ENCODE peak calls at places on chromosomes 12 and 14, in ten cellular contexts. One of them, this sample, is unnamed.

GRCh38 chr12:32586390-32586789 is 92.7 kb upstream of the DNM1L start:
- DNase-seq in HCT116: no peak
- DNase-seq in substantia nigra: no peak
- DNase-seq in SJSA1: no peak
- DNase-seq in testis: no peak
- DNase-seq in body of pancreas: no peak
- DNase-seq in astrocyte: peak; percentile 68
- DNase-seq in A549: no peak
- DNase-seq in AG04450: no peak
- DNase-seq in IMR-90: peak; percentile 54
- DNase-seq in this sample: peak; percentile 8

GRCh38 chr14:66831190-66831589 is 323.2 kb downstream of the GPHN start:
- DNase-seq in HCT116: no peak
- DNase-seq in AG04450: no peak
- DNase-seq in testis: no peak
- DNase-seq in body of pancreas: no peak
- DNase-seq in IMR-90: no peak
- DNase-seq in astrocyte: no peak
- DNase-seq in substantia nigra: no peak
- DNase-seq in A549: no peak
- DNase-seq in SJSA1: no peak
- DNase-seq in this sample: no peak

GRCh38 chr12:49345048-49345839 is 1.4 kb upstream of the DNAJC22 start:
- DNase-seq in HCT116: no peak
- DNase-seq in SJSA1: no peak
- DNase-seq in IMR-90: no peak
- DNase-seq in AG04450: no peak
- DNase-seq in testis: peak; percentile 30
- DNase-seq in A549: no peak
- DNase-seq in body of pancreas: peak; percentile 56
- DNase-seq in astrocyte: no peak
- DNase-seq in substantia nigra: peak; percentile 48
- DNase-seq in this sample: no peak

GRCh38 chr12:12741705-12742104 is 24.5 kb downstream of the CDKN1B start:
- DNase-seq in SJSA1: no peak
- DNase-seq in astrocyte: no peak
- DNase-seq in HCT116: no peak
- DNase-seq in testis: peak; percentile 73
- DNase-seq in AG04450: no peak
- DNase-seq in body of pancreas: no peak
- DNase-seq in IMR-90: no peak
- DNase-seq in A549: no peak
- DNase-seq in substantia nigra: no peak
- DNase-seq in this sample: no peak

GRCh38 chr14:87940382-87940781 is 52.6 kb downstream of the GALC start:
- DNase-seq in IMR-90: no peak
- DNase-seq in SJSA1: no peak
- DNase-seq in A549: no peak
- DNase-seq in astrocyte: no peak
- DNase-seq in testis: no peak
- DNase-seq in AG04450: no peak
- DNase-seq in substantia nigra: no peak
- DNase-seq in HCT116: no peak
- DNase-seq in body of pancreas: no peak
- DNase-seq in this sample: no peak

GRCh38 chr12:106258226-106258625 is 10.4 kb upstream of the CKAP4 start:
- DNase-seq in SJSA1: no peak
- DNase-seq in body of pancreas: no peak
- DNase-seq in testis: no peak
- DNase-seq in IMR-90: no peak
- DNase-seq in HCT116: no peak
- DNase-seq in A549: no peak
- DNase-seq in AG04450: no peak
- DNase-seq in substantia nigra: no peak
- DNase-seq in astrocyte: no peak
- DNase-seq in this sample: no peak

GRCh38 chr12:26017484-26018211 is 59.2 kb downstream of the RASSF8 start:
- DNase-seq in IMR-90: peak; percentile 36
- DNase-seq in A549: peak; percentile 60
- DNase-seq in testis: peak; percentile 32
- DNase-seq in substantia nigra: no peak
- DNase-seq in HCT116: peak; percentile 27
- DNase-seq in astrocyte: no peak
- DNase-seq in body of pancreas: peak; percentile 16
- DNase-seq in SJSA1: peak; percentile 68
- DNase-seq in AG04450: no peak
- DNase-seq in this sample: no peak

GRCh38 chr12:85775071-85775470 is 61.1 kb downstream of the RASSF9 start:
- DNase-seq in SJSA1: no peak
- DNase-seq in substantia nigra: no peak
- DNase-seq in HCT116: no peak
- DNase-seq in astrocyte: no peak
- DNase-seq in IMR-90: no peak
- DNase-seq in AG04450: no peak
- DNase-seq in A549: no peak
- DNase-seq in body of pancreas: no peak
- DNase-seq in testis: no peak
- DNase-seq in this sample: no peak

DNA sequence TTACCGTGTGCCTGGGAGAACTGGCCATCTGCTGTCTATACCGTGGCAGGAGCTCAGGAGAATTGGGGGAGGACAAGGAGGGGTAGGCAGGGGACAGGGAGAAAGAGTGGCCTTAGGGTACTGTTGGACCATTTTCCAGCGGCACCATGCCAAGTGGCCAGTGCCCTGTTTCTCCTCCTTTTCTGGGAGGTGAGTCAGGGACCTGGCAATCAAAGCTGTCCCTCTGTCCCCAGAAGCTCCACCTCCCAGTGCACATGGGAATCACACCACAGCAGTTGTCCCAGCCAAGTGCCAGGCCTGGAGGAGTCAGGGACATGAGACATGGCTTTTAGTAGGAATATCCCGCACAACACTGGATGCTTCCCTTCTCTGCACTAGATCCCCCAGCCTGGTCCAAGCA is 118.0 kb downstream of the GCH1 start:
- DNase-seq in SJSA1: no peak
- DNase-seq in astrocyte: no peak
- DNase-seq in testis: no peak
- DNase-seq in AG04450: no peak
- DNase-seq in A549: no peak
- DNase-seq in IMR-90: no peak
- DNase-seq in substantia nigra: peak; percentile 60
- DNase-seq in HCT116: no peak
- DNase-seq in body of pancreas: no peak
- DNase-seq in this sample: no peak
- H3K27ac ChIP-seq in SJSA1: no peak overlapping the region
- H3K27ac ChIP-seq in astrocyte: no peak overlapping the region
- H3K27ac ChIP-seq in testis: no peak overlapping the region
- H3K27ac ChIP-seq in AG04450: no peak overlapping the region
- H3K27ac ChIP-seq in A549: no peak overlapping the region
- H3K27ac ChIP-seq in IMR-90: no peak overlapping the region
- H3K27ac ChIP-seq in substantia nigra: peak overlapping the region; percentile 11
- H3K27ac ChIP-seq in HCT116: no peak overlapping the region
- H3K27ac ChIP-seq in body of pancreas: no peak overlapping the region
- H3K27ac ChIP-seq in this sample: no peak overlapping the region

GRCh38 chr12:103350116-103350515 is 145.7 kb downstream of the C12orf42 start:
- DNase-seq in HCT116: peak; percentile 10
- DNase-seq in A549: no peak
- DNase-seq in astrocyte: no peak
- DNase-seq in AG04450: no peak
- DNase-seq in substantia nigra: no peak
- DNase-seq in SJSA1: no peak
- DNase-seq in body of pancreas: no peak
- DNase-seq in testis: no peak
- DNase-seq in IMR-90: no peak
- DNase-seq in this sample: no peak

GRCh38 chr12:103353913-103354312 is 141.9 kb downstream of the C12orf42 start:
- DNase-seq in testis: no peak
- DNase-seq in body of pancreas: no peak
- DNase-seq in HCT116: no peak
- DNase-seq in A549: no peak
- DNase-seq in SJSA1: no peak
- DNase-seq in IMR-90: no peak
- DNase-seq in substantia nigra: no peak
- DNase-seq in AG04450: no peak
- DNase-seq in astrocyte: no peak
- DNase-seq in this sample: no peak

GRCh38 chr12:103354403-103354802 is 141.4 kb downstream of the C12orf42 start:
- DNase-seq in AG04450: no peak
- DNase-seq in testis: no peak
- DNase-seq in SJSA1: no peak
- DNase-seq in substantia nigra: no peak
- DNase-seq in astrocyte: no peak
- DNase-seq in IMR-90: no peak
- DNase-seq in body of pancreas: no peak
- DNase-seq in A549: no peak
- DNase-seq in HCT116: no peak
- DNase-seq in this sample: no peak

DNA sequence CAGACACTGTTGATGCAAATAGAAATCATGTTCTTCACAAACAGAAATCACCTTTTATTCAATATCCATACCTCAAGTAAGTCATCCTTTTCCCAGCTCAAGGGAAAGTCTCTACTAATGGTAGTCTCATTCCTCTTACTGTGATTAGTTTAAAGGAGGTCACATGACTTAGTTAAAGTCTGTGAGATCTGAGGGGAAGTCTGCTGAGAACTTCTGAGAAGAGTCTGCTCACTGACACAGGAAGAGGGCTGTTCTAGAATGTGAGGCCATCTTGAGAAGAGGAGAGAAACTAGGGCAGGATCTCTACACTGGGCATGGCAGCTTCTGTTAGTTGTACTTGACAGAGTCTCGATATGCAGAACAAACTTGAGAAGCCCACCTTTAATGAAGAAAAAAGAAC is 146.8 kb downstream of the C12orf42 start:
- DNase-seq in IMR-90: no peak
- DNase-seq in AG04450: no peak
- DNase-seq in substantia nigra: no peak
- DNase-seq in A549: no peak
- DNase-seq in SJSA1: no peak
- DNase-seq in HCT116: no peak
- DNase-seq in astrocyte: no peak
- DNase-seq in testis: no peak
- DNase-seq in body of pancreas: no peak
- DNase-seq in this sample: no peak
- H3K27ac ChIP-seq in IMR-90: no peak overlapping the region
- H3K27ac ChIP-seq in AG04450: no peak overlapping the region
- H3K27ac ChIP-seq in substantia nigra: no peak overlapping the region
- H3K27ac ChIP-seq in A549: no peak overlapping the region
- H3K27ac ChIP-seq in SJSA1: no peak overlapping the region
- H3K27ac ChIP-seq in HCT116: no peak overlapping the region
- H3K27ac ChIP-seq in astrocyte: no peak overlapping the region
- H3K27ac ChIP-seq in testis: no peak overlapping the region
- H3K27ac ChIP-seq in body of pancreas: no peak overlapping the region
- H3K27ac ChIP-seq in this sample: no peak overlapping the region

GRCh38 chr14:102181187-102181586 is 41.5 kb downstream of the WDR20 start:
- DNase-seq in astrocyte: no peak
- DNase-seq in testis: no peak
- DNase-seq in body of pancreas: no peak
- DNase-seq in HCT116: no peak
- DNase-seq in substantia nigra: no peak
- DNase-seq in SJSA1: no peak
- DNase-seq in AG04450: no peak
- DNase-seq in A549: no peak
- DNase-seq in IMR-90: no peak
- DNase-seq in this sample: no peak

GRCh38 chr14:102183922-102184677 is 44.4 kb downstream of the WDR20 start:
- DNase-seq in A549: no peak
- DNase-seq in astrocyte: no peak
- DNase-seq in HCT116: no peak
- DNase-seq in body of pancreas: no peak
- DNase-seq in testis: no peak
- DNase-seq in SJSA1: no peak
- DNase-seq in IMR-90: no peak
- DNase-seq in substantia nigra: peak; percentile 46
- DNase-seq in AG04450: no peak
- DNase-seq in this sample: no peak

GRCh38 chr14:102180248-102180998 is 40.7 kb downstream of the WDR20 start:
- DNase-seq in A549: no peak
- DNase-seq in body of pancreas: no peak
- DNase-seq in substantia nigra: no peak
- DNase-seq in SJSA1: no peak
- DNase-seq in testis: no peak
- DNase-seq in IMR-90: no peak
- DNase-seq in AG04450: no peak
- DNase-seq in HCT116: no peak
- DNase-seq in astrocyte: no peak
- DNase-seq in this sample: no peak

GRCh38 chr14:102182901-102183619 is 43.4 kb downstream of the WDR20 start:
- DNase-seq in SJSA1: no peak
- DNase-seq in body of pancreas: no peak
- DNase-seq in substantia nigra: no peak
- DNase-seq in astrocyte: peak; percentile 79
- DNase-seq in HCT116: no peak
- DNase-seq in A549: no peak
- DNase-seq in testis: no peak
- DNase-seq in AG04450: no peak
- DNase-seq in IMR-90: no peak
- DNase-seq in this sample: no peak

DNA sequence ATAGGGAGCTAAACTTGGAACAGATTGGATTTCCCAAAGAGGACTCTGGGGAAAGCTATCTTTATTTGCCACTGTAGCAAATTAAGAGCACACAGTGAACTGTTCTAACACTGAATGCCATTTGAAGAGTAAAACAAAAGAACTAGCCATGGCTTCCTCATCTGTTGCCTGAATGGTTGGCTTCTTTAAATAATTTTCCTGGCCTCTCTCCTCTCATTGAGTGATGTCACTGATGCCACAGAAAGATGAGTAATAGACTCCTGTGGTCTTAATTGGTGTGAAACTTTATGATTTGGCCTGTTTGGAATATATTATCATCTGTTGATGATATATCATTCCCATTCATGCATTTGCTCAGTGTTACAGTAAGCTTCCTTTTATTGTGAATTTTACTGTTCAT is 42.5 kb downstream of the WDR20 start:
- DNase-seq in AG04450: no peak
- DNase-seq in A549: no peak
- DNase-seq in HCT116: no peak
- DNase-seq in body of pancreas: no peak
- DNase-seq in IMR-90: peak; percentile 62
- DNase-seq in substantia nigra: no peak
- DNase-seq in astrocyte: peak; percentile 72
- DNase-seq in testis: no peak
- DNase-seq in SJSA1: peak; percentile 9
- DNase-seq in this sample: no peak
- H3K27ac ChIP-seq in AG04450: no peak overlapping the region
- H3K27ac ChIP-seq in A549: peak overlapping the region; percentile 33
- H3K27ac ChIP-seq in HCT116: no peak overlapping the region
- H3K27ac ChIP-seq in body of pancreas: no peak overlapping the region
- H3K27ac ChIP-seq in IMR-90: no peak overlapping the region
- H3K27ac ChIP-seq in substantia nigra: peak overlapping the region; percentile 89
- H3K27ac ChIP-seq in astrocyte: peak overlapping the region; percentile 50
- H3K27ac ChIP-seq in testis: no peak overlapping the region
- H3K27ac ChIP-seq in SJSA1: peak overlapping the region; percentile 21
- H3K27ac ChIP-seq in this sample: no peak overlapping the region

GRCh38 chr14:22613091-22613695 is 15.1 kb downstream of the ABHD4 start:
- DNase-seq in substantia nigra: no peak
- DNase-seq in testis: no peak
- DNase-seq in body of pancreas: no peak
- DNase-seq in A549: no peak
- DNase-seq in HCT116: no peak
- DNase-seq in SJSA1: peak; percentile 20
- DNase-seq in IMR-90: no peak
- DNase-seq in astrocyte: no peak
- DNase-seq in AG04450: no peak
- DNase-seq in this sample: no peak

GRCh38 chr14:22613736-22614239 is 15.7 kb downstream of the ABHD4 start:
- DNase-seq in body of pancreas: no peak
- DNase-seq in substantia nigra: no peak
- DNase-seq in astrocyte: no peak
- DNase-seq in SJSA1: no peak
- DNase-seq in A549: no peak
- DNase-seq in HCT116: no peak
- DNase-seq in AG04450: no peak
- DNase-seq in IMR-90: no peak
- DNase-seq in testis: no peak
- DNase-seq in this sample: no peak

GRCh38 chr14:22610931-22611330 is 12.8 kb downstream of the ABHD4 start:
- DNase-seq in body of pancreas: no peak
- DNase-seq in SJSA1: no peak
- DNase-seq in A549: no peak
- DNase-seq in astrocyte: no peak
- DNase-seq in substantia nigra: no peak
- DNase-seq in AG04450: no peak
- DNase-seq in IMR-90: no peak
- DNase-seq in HCT116: no peak
- DNase-seq in testis: no peak
- DNase-seq in this sample: no peak

DNA sequence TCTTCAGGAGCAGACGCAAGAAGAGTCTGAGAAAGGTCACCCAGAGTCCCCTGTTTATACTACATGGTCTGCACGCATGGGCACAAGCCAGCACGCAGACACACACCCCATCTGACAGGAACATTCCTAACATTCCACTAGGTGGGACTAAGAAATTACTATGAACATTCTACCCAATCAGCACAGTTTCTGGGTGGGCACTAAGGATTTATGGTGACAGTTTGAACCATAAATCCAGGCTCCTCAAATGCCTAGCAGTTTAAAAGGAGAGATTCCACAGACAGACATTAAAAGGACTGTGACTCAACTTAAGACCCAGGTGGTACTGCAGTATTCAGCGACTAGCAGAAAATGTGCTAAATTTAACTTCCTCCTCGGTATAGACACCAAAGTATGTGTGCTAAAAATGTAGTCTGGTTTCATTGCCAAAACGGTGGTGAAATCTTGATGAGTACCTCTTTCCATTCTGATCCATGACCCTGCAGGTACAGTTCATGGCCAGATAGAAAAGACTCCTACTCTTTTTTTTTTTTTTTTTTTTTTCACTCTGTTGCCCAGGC is 16.2 kb downstream of the ABHD4 start:
- DNase-seq in astrocyte: peak; percentile 99
- DNase-seq in substantia nigra: no peak
- DNase-seq in body of pancreas: peak; percentile 70
- DNase-seq in IMR-90: peak; percentile 98
- DNase-seq in testis: no peak
- DNase-seq in SJSA1: peak; percentile 97
- DNase-seq in HCT116: peak; percentile 76
- DNase-seq in AG04450: peak; percentile 84
- DNase-seq in A549: peak; percentile 94
- DNase-seq in this sample: peak; percentile 93
- H3K27ac ChIP-seq in astrocyte: peak overlapping the region; percentile 89
- H3K27ac ChIP-seq in substantia nigra: no peak overlapping the region
- H3K27ac ChIP-seq in body of pancreas: peak overlapping the region; percentile 22
- H3K27ac ChIP-seq in IMR-90: no peak overlapping the region
- H3K27ac ChIP-seq in testis: no peak overlapping the region
- H3K27ac ChIP-seq in SJSA1: peak overlapping the region; percentile 85
- H3K27ac ChIP-seq in HCT116: peak overlapping the region; percentile 8
- H3K27ac ChIP-seq in AG04450: peak overlapping the region; percentile 82
- H3K27ac ChIP-seq in A549: peak overlapping the region; percentile 89
- H3K27ac ChIP-seq in this sample: peak overlapping the region; percentile 61

This sample was measured in epithelial cell of prostate.